ENCODE peak calls at places on chromosomes 16 and 17, in ten cellular contexts. G is sigmoid colon, I is neural progenitor cell, H is choroid plexus epithelial cell, X is fibroblast of mammary gland, K is fibroblast of pulmonary artery, B is PC-9, P is adrenal gland, E is glutamatergic neuron, N is ovary. Z is an unnamed sample.

GRCh38 chr17:13306310-13306962 is 288.6 kb upstream of the ELAC2 start:
- DNase-seq in I (peak), B (no peak), X (peak), H (peak), K (peak), N (no peak), E (no peak), G (no peak), P (peak), Z (peak)

GRCh38 chr16:63530208-63530607 is 1494.0 kb upstream of the CDH8 start:
- DNase-seq in K (peak), H (no peak), G (no peak), N (no peak), B (no peak), P (no peak), X (no peak), E (no peak), I (peak), Z (no peak)

GRCh38 chr17:75685508-75685907 is 18.4 kb downstream of the SAP30BP start:
- DNase-seq in H (peak), K (no peak), B (no peak), I (no peak), N (no peak), P (no peak), E (no peak), G (peak), X (no peak), Z (peak)

GRCh38 chr17:624341-624860 is 90.2 kb downstream of the VPS53 start:
- DNase-seq in B (no peak), I (no peak), K (peak), N (no peak), E (no peak), P (peak), H (no peak), X (no peak), G (no peak), Z (no peak)

GRCh38 chr17:78621720-78622490 is 44.7 kb upstream of the DNAH17 start:
- DNase-seq in H (no peak), G (no peak), K (no peak), B (no peak), X (no peak), N (no peak), P (no peak), E (no peak), I (no peak), Z (no peak)

GRCh38 chr17:38868095-38868967 is 1.5 kb upstream of the LASP1 start:
- DNase-seq in P (peak), B (peak), E (no peak), X (peak), H (peak), N (peak), G (peak), I (peak), K (peak), Z (no peak)

GRCh38 chr16:66604376-66605176 is at the start of gene CMTM3:
- DNase-seq in K (peak), X (peak), N (peak), P (peak), B (no peak), H (peak), I (peak), E (peak), G (peak), Z (peak)

GRCh38 chr17:43832168-43832975 is 574 bp downstream of the MPP3 start:
- DNase-seq in H (peak), B (peak), X (peak), N (peak), E (peak), G (peak), I (peak), P (peak), K (peak), Z (peak)

GRCh38 chr16:65833171-65833871 is 533.2 kb upstream of the CDH5 start:
- DNase-seq in E (no peak), I (no peak), N (no peak), B (no peak), P (peak), X (peak), H (peak), K (peak), G (no peak), Z (peak)

GRCh38 chr17:80345321-80345720 is 69.6 kb upstream of the ENDOV start:
- DNase-seq in X (no peak), H (no peak), I (no peak), N (no peak), P (no peak), K (no peak), G (no peak), E (no peak), B (no peak), Z (no peak)

GRCh38 chr17:64628641-64629040 is 33.5 kb downstream of the SMURF2 start:
- DNase-seq in P (no peak), X (no peak), B (no peak), E (no peak), N (no peak), H (no peak), K (no peak), I (no peak), G (no peak), Z (no peak)

GRCh38 chr17:73331060-73331459 is 19.3 kb upstream of the CDC42EP4 start:
- DNase-seq in H (no peak), E (no peak), X (no peak), K (no peak), P (no peak), I (no peak), N (no peak), G (no peak), B (no peak), Z (no peak)

GRCh38 chr17:77318021-77318420 is 177.3 kb downstream of the SEC14L1 start:
- DNase-seq in X (no peak), H (no peak), P (no peak), I (no peak), G (peak), N (no peak), K (no peak), E (peak), B (no peak), Z (no peak)

GRCh38 chr17:721540-721937 is 6.9 kb upstream of the VPS53 start:
- DNase-seq in G (no peak), K (no peak), X (no peak), E (no peak), B (no peak), N (no peak), I (no peak), P (no peak), H (no peak), Z (no peak)

GRCh38 chr16:383326-384020 is 1.7 kb upstream of the PGAP6 start:
- DNase-seq in E (no peak), X (no peak), K (no peak), N (no peak), B (peak), G (no peak), H (no peak), P (peak), I (peak), Z (peak)

GRCh38 chr17:42387663-42388380 is 420 bp downstream of the STAT3 start:
- DNase-seq in X (no peak), I (peak), P (peak), E (peak), N (no peak), G (peak), H (peak), K (no peak), B (peak), Z (peak)

GRCh38 chr17:17071531-17072360 is 29.5 kb downstream of the MPRIP start:
- DNase-seq in E (peak), B (no peak), N (no peak), G (peak), P (no peak), H (no peak), I (no peak), X (no peak), K (no peak), Z (peak)

GRCh38 chr16:50340578-50340977 is 28.2 kb downstream of the BRD7 start:
- DNase-seq in G (no peak), P (no peak), E (no peak), N (no peak), B (no peak), H (peak), K (no peak), X (peak), I (no peak), Z (no peak)

GRCh38 chr17:4908301-4908700 is 5.4 kb upstream of the CHRNE start:
- DNase-seq in X (no peak), E (peak), G (no peak), P (no peak), B (no peak), N (no peak), H (peak), I (peak), K (no peak), Z (peak)

GRCh38 chr16:66911801-66912200 is 6.9 kb downstream of the CDH16 start:
- DNase-seq in E (no peak), I (no peak), B (no peak), G (no peak), P (no peak), H (no peak), N (no peak), X (no peak), K (no peak), Z (no peak)

GRCh38 chr16:88857728-88858339 is 907 bp downstream of the TRAPPC2L start:
- DNase-seq in K (peak), H (peak), E (peak), I (peak), B (no peak), X (peak), N (peak), G (peak), P (peak), Z (peak)

GRCh38 chr17:34382586-34383224 is 19.7 kb upstream of the CCL1 start:
- DNase-seq in K (peak), H (no peak), E (no peak), N (no peak), G (no peak), P (no peak), B (no peak), X (no peak), I (no peak), Z (no peak)

GRCh38 chr16:48818257-48818656 is 208.3 kb upstream of the N4BP1 start:
- DNase-seq in I (no peak), X (no peak), N (no peak), H (no peak), P (no peak), E (no peak), G (no peak), B (no peak), K (no peak), Z (no peak)

GRCh38 chr16:54493076-54493475 is 206.5 kb upstream of the IRX3 start:
- DNase-seq in X (peak), B (no peak), H (peak), K (peak), G (no peak), I (no peak), N (no peak), E (no peak), P (no peak), Z (peak)

GRCh38 chr16:80569440-80570105 is 28.8 kb downstream of the DYNLRB2 start:
- DNase-seq in G (no peak), X (peak), E (no peak), I (no peak), N (no peak), B (no peak), P (no peak), H (peak), K (peak), Z (peak)

GRCh38 chr16:77784441-77785356 is 3.7 kb upstream of the VAT1L start:
- DNase-seq in B (no peak), X (peak), I (no peak), H (peak), K (no peak), P (no peak), G (no peak), E (no peak), N (no peak), Z (peak)

GRCh38 chr16:77781091-77781490 is 7.3 kb upstream of the VAT1L start:
- DNase-seq in H (no peak), G (no peak), K (no peak), P (no peak), N (no peak), E (no peak), I (no peak), X (no peak), B (no peak), Z (no peak)

GRCh38 chr16:77780378-77780837 is 8.0 kb upstream of the VAT1L start:
- DNase-seq in E (no peak), X (peak), G (no peak), H (peak), I (no peak), P (peak), B (no peak), K (peak), N (no peak), Z (peak)

GRCh38 chr16:77785365-77785764 is 3.0 kb upstream of the VAT1L start:
- DNase-seq in P (no peak), N (no peak), K (no peak), E (no peak), H (no peak), I (no peak), B (no peak), X (no peak), G (no peak), Z (no peak)

GRCh38 chr16:77782694-77783093 is 5.7 kb upstream of the VAT1L start:
- DNase-seq in X (peak), E (no peak), I (no peak), N (no peak), K (no peak), G (no peak), H (peak), B (no peak), P (peak), Z (peak)
- TF ChIP-seq CTCF in X (peak), E (peak), I (peak), N (no peak), K (peak), G (no peak), H (peak), B (no peak), P (peak), Z (peak)

GRCh38 chr16:57663917-57664661 is 4.0 kb upstream of the ADGRG3 start:
- DNase-seq in K (no peak), B (no peak), I (no peak), P (no peak), X (no peak), H (no peak), E (no peak), N (no peak), G (no peak), Z (no peak)
- TF ChIP-seq CTCF in K (no peak), B (no peak), I (no peak), P (no peak), X (no peak), H (no peak), E (no peak), N (no peak), G (no peak), Z (no peak)

DNA sequence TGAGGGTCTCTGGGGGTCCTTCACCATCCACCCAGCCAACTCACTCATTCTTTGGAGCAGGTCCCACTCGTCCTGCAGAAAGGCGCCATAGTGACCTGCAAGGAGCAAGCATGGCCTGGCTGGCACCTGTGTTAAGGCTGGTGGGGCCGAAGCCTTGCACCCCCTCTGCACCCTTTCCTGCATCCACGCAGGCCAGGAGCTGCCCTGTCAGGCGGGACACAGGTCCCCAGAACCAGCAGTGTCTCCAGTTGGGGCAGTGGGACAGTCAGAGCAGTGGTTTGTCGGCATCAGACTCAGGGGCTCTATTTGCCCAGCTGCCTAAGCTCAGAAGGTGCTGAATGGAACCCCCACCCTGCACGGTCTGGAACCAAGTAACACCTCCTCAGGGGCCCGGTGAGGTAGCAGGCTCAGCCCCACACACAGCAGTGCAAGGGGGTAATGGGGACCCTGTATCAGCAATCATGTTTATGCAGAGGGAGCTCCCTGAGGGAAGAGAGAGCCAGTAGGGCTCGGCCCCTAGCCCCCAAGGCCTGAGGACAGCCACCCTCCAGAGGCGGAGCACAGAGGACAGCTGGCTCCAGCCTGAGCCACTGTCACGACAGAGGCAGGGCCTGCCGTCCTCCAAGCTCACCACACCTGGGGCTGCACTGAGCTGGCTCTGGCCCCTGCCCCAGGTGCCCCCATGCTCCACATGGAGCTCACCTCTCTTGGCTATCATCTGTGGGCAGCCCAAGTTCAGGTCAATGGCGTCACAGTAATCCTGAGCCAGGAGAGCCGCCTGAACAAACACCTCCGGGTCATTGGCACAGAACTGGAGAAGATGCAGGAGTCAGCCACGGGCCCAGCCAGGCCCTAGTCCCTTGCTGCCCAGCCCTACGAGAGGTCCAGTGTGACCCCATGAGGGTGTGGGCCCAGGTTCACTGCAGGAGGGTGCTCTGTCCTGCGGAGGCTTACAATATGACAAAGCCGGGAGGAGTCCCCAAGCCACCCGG is 1.9 kb downstream of the DUS1L start:
- DNase-seq in I (no peak), B (no peak), P (no peak), X (no peak), N (no peak), E (no peak), G (no peak), K (no peak), H (no peak), Z (no peak)
- TF ChIP-seq CTCF in I (no peak), B (no peak), P (no peak), X (no peak), N (no peak), E (no peak), G (no peak), K (no peak), H (no peak), Z (no peak)

GRCh38 chr17:8803531-8804416 is 4.6 kb upstream of the MFSD6L start:
- DNase-seq in G (no peak), B (no peak), K (no peak), E (no peak), P (no peak), H (no peak), X (no peak), I (no peak), N (no peak), Z (no peak)
- TF ChIP-seq CTCF in G (no peak), B (no peak), K (no peak), E (no peak), P (no peak), H (no peak), X (no peak), I (peak), N (no peak), Z (no peak)

GRCh38 chr17:57296231-57296630 is 39.9 kb downstream of the MSI2 start:
- DNase-seq in G (no peak), I (no peak), N (no peak), P (no peak), X (no peak), B (peak), E (no peak), K (no peak), H (no peak), Z (no peak)

GRCh38 chr17:57295526-57296023 is 39.3 kb downstream of the MSI2 start:
- DNase-seq in P (no peak), K (peak), N (no peak), G (no peak), X (no peak), B (no peak), I (no peak), E (no peak), H (peak), Z (no peak)

GRCh38 chr17:57293077-57293476 is 36.8 kb downstream of the MSI2 start:
- DNase-seq in E (no peak), K (no peak), B (peak), P (no peak), G (no peak), I (no peak), N (no peak), X (no peak), H (peak), Z (peak)

GRCh38 chr17:57294075-57294474 is 37.8 kb downstream of the MSI2 start:
- DNase-seq in K (no peak), E (no peak), X (no peak), H (no peak), I (no peak), B (peak), N (no peak), P (no peak), G (no peak), Z (no peak)

DNA sequence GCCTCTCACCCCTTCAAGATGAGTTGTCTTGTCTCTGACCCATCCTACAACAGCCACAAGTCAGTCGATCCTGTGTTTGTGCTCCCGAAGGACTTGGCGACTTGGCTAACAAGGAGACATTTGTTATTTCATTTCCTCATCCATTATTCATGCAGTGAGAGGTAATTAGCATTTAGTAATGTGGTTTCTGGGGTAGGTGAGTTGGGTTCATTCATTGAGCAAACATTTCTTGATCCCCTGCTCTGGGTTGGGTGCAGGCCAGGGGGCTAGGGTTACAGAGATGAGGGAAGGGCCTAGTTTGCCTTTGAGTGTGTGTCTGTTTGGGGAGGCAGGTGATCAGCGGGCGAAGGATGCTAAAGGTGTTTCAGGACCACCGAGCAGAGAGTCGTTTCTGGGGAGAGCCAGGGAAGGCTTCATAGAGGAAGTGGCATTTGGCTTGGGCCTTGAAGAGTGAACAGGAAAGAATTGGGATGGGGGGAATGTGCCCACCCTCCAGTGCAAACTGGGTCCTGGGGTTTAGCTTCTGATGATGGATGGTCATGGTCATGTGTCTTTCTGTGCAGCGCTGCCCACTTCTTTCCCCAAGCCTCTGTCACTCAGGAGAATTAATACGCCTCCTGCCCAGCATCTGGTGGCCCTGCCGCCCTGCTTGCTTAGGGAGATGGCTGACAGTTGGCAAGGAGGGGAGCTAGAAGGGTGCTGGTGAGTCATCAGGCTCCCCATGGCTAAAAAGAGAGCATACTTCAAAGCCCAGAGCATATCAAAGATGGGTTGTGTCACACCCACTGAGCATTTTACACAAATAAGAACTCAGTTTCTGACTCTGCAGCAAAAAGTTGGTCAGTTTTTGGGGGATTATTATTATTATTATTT is 38.5 kb downstream of the MSI2 start:
- DNase-seq in G (no peak), P (peak), B (peak), K (no peak), E (peak), X (no peak), I (no peak), N (no peak), H (peak), Z (peak)
- TF ChIP-seq CTCF in G (no peak), P (no peak), B (no peak), K (no peak), E (no peak), X (no peak), I (no peak), N (no peak), H (no peak), Z (no peak)

Z was measured in MCF 10A.